ENCODE peak calls at places on chromosome 15, in ten cellular contexts. B is CD8-positive, alpha-beta T cell; Q is aorta; S is kidney; P is MM.1S; M is mucosa of descending colon; J is lower lobe of right lung; C is transverse colon; W is BJ; D is bronchial epithelial cell. O is an unnamed sample.

GRCh38 chr15:87829651-87830050 is 426.9 kb downstream of the NTRK3 start:
- DNase-seq in C (no peak), M (no peak), B (no peak), Q (no peak), S (no peak), P (no peak), W (no peak), J (no peak), D (no peak), O (no peak)

GRCh38 chr15:99126195-99126594 is 21.3 kb downstream of the SYNM start:
- DNase-seq in W (no peak), J (peak; percentile 40), M (no peak), P (no peak), B (no peak), S (peak; percentile 39), Q (no peak), D (no peak), C (no peak), O (no peak)

GRCh38 chr15:96338772-96339661 is 8.5 kb downstream of the NR2F2 start:
- DNase-seq in C (no peak), M (no peak), S (no peak), B (no peak), P (no peak), J (no peak), D (no peak), Q (no peak), W (no peak), O (no peak)

GRCh38 chr15:59232476-59232875 is 25.8 kb downstream of the LDHAL6B start:
- DNase-seq in D (peak; percentile 80), P (no peak), C (no peak), B (no peak), S (no peak), W (peak; percentile 72), J (no peak), M (no peak), Q (no peak), O (no peak)

GRCh38 chr15:44584162-44584749 is 47.3 kb downstream of the EIF3J start:
- DNase-seq in J (peak; percentile 54), P (peak; percentile 61), Q (no peak), D (peak; percentile 43), S (no peak), W (no peak), M (no peak), C (peak; percentile 49), B (peak; percentile 37), O (peak; percentile 64)

GRCh38 chr15:80173022-80173759 is 20.4 kb downstream of the FAH start:
- DNase-seq in B (peak; percentile 52), W (no peak), D (peak; percentile 65), M (peak; percentile 65), P (peak; percentile 58), J (peak; percentile 79), C (peak; percentile 75), S (no peak), Q (no peak), O (peak; percentile 79)

GRCh38 chr15:41487802-41488201 is 5.9 kb upstream of the ITPKA start:
- DNase-seq in P (no peak), D (no peak), S (peak; percentile 11), Q (no peak), W (no peak), M (peak; percentile 20), C (no peak), B (no peak), J (no peak), O (no peak)

GRCh38 chr15:70353606-70354259 is 256.0 kb upstream of the TLE3 start:
- DNase-seq in M (no peak), D (no peak), C (no peak), S (no peak), J (no peak), Q (peak; percentile 61), B (no peak), P (no peak), W (no peak), O (no peak)

GRCh38 chr15:49823987-49824538 is 203.2 kb downstream of the DTWD1 start:
- DNase-seq in Q (no peak), S (no peak), J (no peak), P (no peak), D (no peak), W (no peak), C (peak; percentile 18), B (no peak), M (no peak), O (no peak)

GRCh38 chr15:37056168-37056893 is 44.0 kb downstream of the MEIS2 start:
- DNase-seq in P (no peak), C (no peak), D (peak; percentile 64), Q (no peak), S (peak; percentile 85), J (no peak), B (no peak), W (no peak), M (no peak), O (no peak)

GRCh38 chr15:80607288-80607980 is 87.7 kb upstream of the ABHD17C start:
- DNase-seq in M (no peak), C (no peak), S (no peak), Q (no peak), J (no peak), P (no peak), D (no peak), B (no peak), W (no peak), O (no peak)

GRCh38 chr15:63719281-63719680 is 114.5 kb downstream of the HERC1 start:
- DNase-seq in M (no peak), B (no peak), J (no peak), C (no peak), S (no peak), P (no peak), Q (no peak), D (peak; percentile 59), W (no peak), O (no peak)
- H3K36me3 ChIP-seq in M (no peaks in the 10 kb centered on the region), B (peaks cover 28% of the 10 kb centered on the region), J (peaks cover 52% of the 10 kb centered on the region), C (no peaks in the 10 kb centered on the region), S (peaks cover 7% of the 10 kb centered on the region), P (no peaks in the 10 kb centered on the region), Q (no peaks in the 10 kb centered on the region), D (no peaks in the 10 kb centered on the region), W (peaks cover 2% of the 10 kb centered on the region), O (peaks cover 27% of the 10 kb centered on the region)

GRCh38 chr15:43469867-43470266 is 23.1 kb downstream of the TP53BP1 start:
- DNase-seq in J (no peak), M (no peak), P (no peak), D (peak; percentile 61), W (no peak), B (no peak), S (no peak), Q (no peak), C (no peak), O (no peak)

GRCh38 chr15:43473885-43474284 is 19.1 kb downstream of the TP53BP1 start:
- DNase-seq in J (no peak), W (no peak), C (no peak), P (no peak), M (no peak), B (no peak), D (no peak), S (no peak), Q (no peak), O (no peak)

GRCh38 chr15:43471975-43472374 is 21.0 kb downstream of the TP53BP1 start:
- DNase-seq in P (no peak), D (no peak), J (no peak), B (no peak), M (no peak), S (no peak), W (no peak), C (no peak), Q (no peak), O (no peak)
- H3K36me3 ChIP-seq in P (no peaks in the 10 kb centered on the region), D (peaks cover 7% of the 10 kb centered on the region), J (peaks cover 97% of the 10 kb centered on the region), B (peaks cover 23% of the 10 kb centered on the region), M (peaks cover 8% of the 10 kb centered on the region), S (peaks cover 16% of the 10 kb centered on the region), W (peaks cover 21% of the 10 kb centered on the region), C (no peaks in the 10 kb centered on the region), Q (no peaks in the 10 kb centered on the region), O (peaks cover 90% of the 10 kb centered on the region)

DNA sequence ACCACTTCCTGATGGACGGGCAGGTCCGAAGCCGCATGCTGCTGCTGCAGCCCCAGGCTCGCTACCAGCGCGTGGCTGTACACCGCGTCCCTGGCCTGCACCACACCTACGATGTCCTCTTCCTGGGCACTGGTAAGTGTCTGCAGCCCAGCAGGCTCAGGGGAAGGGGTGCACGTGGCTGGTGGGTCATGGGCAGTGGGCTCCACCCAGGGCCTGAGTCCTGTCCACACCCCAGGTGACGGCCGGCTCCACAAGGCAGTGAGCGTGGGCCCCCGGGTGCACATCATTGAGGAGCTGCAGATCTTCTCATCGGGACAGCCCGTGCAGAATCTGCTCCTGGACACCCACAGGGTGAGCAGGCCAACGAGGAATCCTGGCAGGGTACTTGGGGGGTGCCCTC is 8.7 kb downstream of the CIB1 start:
- DNase-seq in D (no peak), J (no peak), C (no peak), P (no peak), W (no peak), B (no peak), S (no peak), M (peak; percentile 36), Q (no peak), O (no peak)
- H3K36me3 ChIP-seq in D (peaks cover 54% of the 10 kb centered on the region), J (peaks cover 88% of the 10 kb centered on the region), C (no peaks in the 10 kb centered on the region), P (peaks cover 6% of the 10 kb centered on the region), W (peaks cover 30% of the 10 kb centered on the region), B (peaks cover 46% of the 10 kb centered on the region), S (peaks cover 25% of the 10 kb centered on the region), M (peaks cover 9% of the 10 kb centered on the region), Q (no peaks in the 10 kb centered on the region), O (peaks cover 58% of the 10 kb centered on the region)

GRCh38 chr15:90915216-90915807 is 12.2 kb downstream of the MAN2A2 start:
- DNase-seq in M (no peak), D (no peak), W (no peak), Q (no peak), C (peak; percentile 35), J (peak; percentile 34), S (peak; percentile 24), P (no peak), B (no peak), O (peak; percentile 73)

GRCh38 chr15:90914240-90915080 is 11.4 kb downstream of the MAN2A2 start:
- DNase-seq in J (peak; percentile 69), D (no peak), W (no peak), S (peak; percentile 46), C (no peak), M (peak; percentile 19), Q (no peak), B (no peak), P (no peak), O (no peak)

GRCh38 chr15:90912770-90913075 is 9.6 kb downstream of the MAN2A2 start:
- DNase-seq in D (no peak), M (peak; percentile 21), P (no peak), W (no peak), C (no peak), S (no peak), Q (no peak), J (peak; percentile 14), B (no peak), O (no peak)

GRCh38 chr15:90911906-90912769 is 9.0 kb downstream of the MAN2A2 start:
- DNase-seq in C (no peak), Q (no peak), S (peak; percentile 64), P (no peak), J (peak; percentile 45), W (no peak), M (peak; percentile 35), B (no peak), D (no peak), O (no peak)

DNA sequence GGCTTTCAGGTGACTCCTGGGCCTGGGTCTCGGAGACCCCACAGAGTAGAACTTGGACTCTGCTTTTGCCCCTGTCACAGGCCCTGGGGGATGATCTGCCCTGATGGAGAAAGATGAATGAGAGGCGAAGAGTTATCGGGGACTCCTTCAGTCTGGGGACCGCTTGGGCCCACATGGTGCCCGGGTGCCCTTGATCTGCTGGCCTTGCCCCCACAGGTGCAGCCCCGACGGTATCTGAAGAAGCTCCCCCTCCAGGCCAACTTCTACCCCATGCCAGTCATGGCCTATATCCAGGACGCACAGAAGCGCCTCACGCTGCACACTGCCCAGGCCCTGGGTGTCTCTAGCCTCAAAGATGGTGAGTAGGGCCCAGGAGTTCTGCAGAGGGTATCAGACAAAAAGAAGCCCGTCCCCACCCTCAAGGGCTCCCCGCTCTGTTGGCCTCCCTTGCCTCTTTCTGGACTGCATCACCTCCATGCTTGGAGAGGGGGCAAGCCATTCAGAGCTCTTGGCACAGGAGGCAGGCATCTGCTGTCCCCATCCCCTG is 10.4 kb downstream of the MAN2A2 start:
- DNase-seq in Q (no peak), J (peak; percentile 39), C (no peak), D (no peak), W (no peak), S (peak; percentile 52), P (no peak), B (no peak), M (no peak), O (no peak)
- H3K36me3 ChIP-seq in Q (peaks cover 22% of the 10 kb centered on the region), J (peaks cover 100% of the 10 kb centered on the region), C (no peaks in the 10 kb centered on the region), D (peaks cover 27% of the 10 kb centered on the region), W (peaks cover 37% of the 10 kb centered on the region), S (peaks cover 57% of the 10 kb centered on the region), P (peaks cover 3% of the 10 kb centered on the region), B (peaks cover 76% of the 10 kb centered on the region), M (peaks cover 23% of the 10 kb centered on the region), O (no peaks in the 10 kb centered on the region)

O was measured in OCI-LY7.